ENCODE peak calls at places on chromosome X, in seven cellular contexts. One of them, this sample, is unnamed.

GRCh38 chrX:151402719-151403390 is 5.8 kb downstream of the VMA21 start:
- DNase-seq in H9: peak
- DNase-seq in neural crest cell: no peak
- DNase-seq in WERI-Rb-1: no peak
- DNase-seq in body of pancreas: peak
- DNase-seq in T-helper 9 cell: no peak
- DNase-seq in nucleus accumbens: no peak
- DNase-seq in this sample: no peak

GRCh38 chrX:150338615-150339014 is 24.5 kb upstream of the MAMLD1 start:
- DNase-seq in H9: no peak
- DNase-seq in neural crest cell: no peak
- DNase-seq in WERI-Rb-1: no peak
- DNase-seq in body of pancreas: no peak
- DNase-seq in T-helper 9 cell: no peak
- DNase-seq in nucleus accumbens: no peak
- DNase-seq in this sample: no peak

GRCh38 chrX:44972132-44972531 is 99.1 kb downstream of the KDM6A start:
- DNase-seq in H9: no peak
- DNase-seq in neural crest cell: no peak
- DNase-seq in WERI-Rb-1: no peak
- DNase-seq in body of pancreas: no peak
- DNase-seq in T-helper 9 cell: no peak
- DNase-seq in nucleus accumbens: no peak
- DNase-seq in this sample: no peak

GRCh38 chrX:24080670-24081069 is 25.9 kb downstream of the EIF2S3 start:
- DNase-seq in H9: no peak
- DNase-seq in neural crest cell: no peak
- DNase-seq in WERI-Rb-1: no peak
- DNase-seq in body of pancreas: no peak
- DNase-seq in T-helper 9 cell: no peak
- DNase-seq in nucleus accumbens: no peak
- DNase-seq in this sample: no peak

GRCh38 chrX:67290489-67291220 is 253.2 kb upstream of the AR start:
- DNase-seq in H9: no peak
- DNase-seq in neural crest cell: no peak
- DNase-seq in WERI-Rb-1: no peak
- DNase-seq in body of pancreas: no peak
- DNase-seq in T-helper 9 cell: no peak
- DNase-seq in nucleus accumbens: no peak
- DNase-seq in this sample: no peak

GRCh38 chrX:119222932-119223331 is 13.2 kb upstream of the PGRMC1 start:
- DNase-seq in H9: no peak
- DNase-seq in neural crest cell: no peak
- DNase-seq in WERI-Rb-1: no peak
- DNase-seq in body of pancreas: no peak
- DNase-seq in T-helper 9 cell: no peak
- DNase-seq in nucleus accumbens: no peak
- DNase-seq in this sample: no peak

GRCh38 chrX:44305921-44306320 is 37.6 kb downstream of the EFHC2 start:
- DNase-seq in H9: no peak
- DNase-seq in neural crest cell: no peak
- DNase-seq in WERI-Rb-1: no peak
- DNase-seq in body of pancreas: no peak
- DNase-seq in T-helper 9 cell: no peak
- DNase-seq in nucleus accumbens: no peak
- DNase-seq in this sample: no peak

GRCh38 chrX:15204130-15204751 is 65.6 kb downstream of the ASB9 start:
- DNase-seq in H9: no peak
- DNase-seq in neural crest cell: no peak
- DNase-seq in WERI-Rb-1: no peak
- DNase-seq in body of pancreas: no peak
- DNase-seq in T-helper 9 cell: no peak
- DNase-seq in nucleus accumbens: no peak
- DNase-seq in this sample: no peak

GRCh38 chrX:119427795-119428185 is 28.7 kb downstream of the SLC25A43 start:
- DNase-seq in H9: no peak
- DNase-seq in neural crest cell: no peak
- DNase-seq in WERI-Rb-1: no peak
- DNase-seq in body of pancreas: no peak
- DNase-seq in T-helper 9 cell: no peak
- DNase-seq in nucleus accumbens: no peak
- DNase-seq in this sample: no peak

GRCh38 chrX:45322382-45322781 is 121.7 kb upstream of the DIPK2B start:
- DNase-seq in H9: peak
- DNase-seq in neural crest cell: no peak
- DNase-seq in WERI-Rb-1: peak
- DNase-seq in body of pancreas: peak
- DNase-seq in T-helper 9 cell: no peak
- DNase-seq in nucleus accumbens: no peak
- DNase-seq in this sample: peak

GRCh38 chrX:41692162-41692749 is 3.5 kb downstream of the GPR34 start:
- DNase-seq in H9: no peak
- DNase-seq in neural crest cell: no peak
- DNase-seq in WERI-Rb-1: no peak
- DNase-seq in body of pancreas: no peak
- DNase-seq in T-helper 9 cell: no peak
- DNase-seq in nucleus accumbens: no peak
- DNase-seq in this sample: no peak

GRCh38 chrX:130401415-130402210 is at the start of gene RBMX2:
- DNase-seq in H9: peak
- DNase-seq in neural crest cell: peak
- DNase-seq in WERI-Rb-1: peak
- DNase-seq in body of pancreas: peak
- DNase-seq in T-helper 9 cell: peak
- DNase-seq in nucleus accumbens: no peak
- DNase-seq in this sample: peak

This sample was measured in HuH-7.